ENCODE peak calls at places on chromosome 5, in ten cellular contexts. K is CD4-positive, CD25-positive, alpha-beta regulatory T cell; W is neural progenitor cell; O is pancreas; T is cardiac muscle cell; N is ovary; V is dorsolateral prefrontal cortex; X is breast epithelium; Q is kidney; G is AG04450. A is an unnamed sample.

GRCh38 chr5:68396722-68397121 is 181.2 kb downstream of the PIK3R1 start:
- DNase-seq in K (no peak), W (no peak), O (no peak), T (no peak), N (no peak), V (no peak), X (no peak), Q (no peak), G (no peak), A (no peak)

GRCh38 chr5:150567031-150567680 is 59.2 kb downstream of the NDST1 start:
- DNase-seq in K (no peak), W (no peak), O (no peak), T (no peak), N (no peak), V (no peak), X (no peak), Q (no peak), G (peak), A (no peak)

GRCh38 chr5:9398227-9398626 is 147.6 kb downstream of the SEMA5A start:
- DNase-seq in K (no peak), W (no peak), O (no peak), T (no peak), N (no peak), V (no peak), X (no peak), Q (no peak), G (no peak), A (no peak)

GRCh38 chr5:65769539-65769938 is 47.5 kb downstream of the NLN start:
- DNase-seq in K (no peak), W (no peak), O (no peak), T (no peak), N (no peak), V (no peak), X (no peak), Q (no peak), G (peak), A (no peak)

GRCh38 chr5:150565868-150566267 is 57.9 kb downstream of the NDST1 start:
- DNase-seq in K (no peak), W (no peak), O (no peak), T (no peak), N (no peak), V (no peak), X (no peak), Q (no peak), G (no peak), A (no peak)

GRCh38 chr5:90994796-90995195 is 388.3 kb downstream of the ARRDC3 start:
- DNase-seq in K (no peak), W (no peak), O (no peak), T (no peak), N (no peak), V (no peak), X (no peak), Q (no peak), G (no peak), A (no peak)

GRCh38 chr5:31113101-31113500 is 80.4 kb upstream of the CDH6 start:
- DNase-seq in K (no peak), W (no peak), O (no peak), T (no peak), N (no peak), V (no peak), X (no peak), Q (no peak), G (peak), A (no peak)

GRCh38 chr5:104977530-104977929 is 1414.9 kb upstream of the NUDT12 start:
- DNase-seq in K (no peak), W (no peak), O (no peak), T (no peak), N (no peak), V (no peak), X (no peak), Q (no peak), G (no peak), A (no peak)

GRCh38 chr5:173554989-173555705 is 61.3 kb downstream of the BOD1 start:
- DNase-seq in K (no peak), W (peak), O (no peak), T (no peak), N (no peak), V (peak), X (no peak), Q (no peak), G (no peak), A (no peak)

GRCh38 chr5:39420482-39421145 is 4.2 kb downstream of the DAB2 start:
- DNase-seq in K (no peak), W (peak), O (no peak), T (no peak), N (peak), V (no peak), X (no peak), Q (peak), G (no peak), A (no peak)

GRCh38 chr5:26031481-26031880 is 1006.9 kb downstream of the CDH9 start:
- DNase-seq in K (no peak), W (no peak), O (no peak), T (peak), N (no peak), V (no peak), X (no peak), Q (no peak), G (no peak), A (no peak)

GRCh38 chr5:150081541-150082283 is 4.6 kb downstream of the CSF1R start:
- DNase-seq in K (no peak), W (peak), O (no peak), T (peak), N (peak), V (no peak), X (no peak), Q (no peak), G (no peak), A (peak)

GRCh38 chr5:58759745-58760144 is 176.9 kb downstream of the RAB3C start:
- DNase-seq in K (peak), W (no peak), O (no peak), T (no peak), N (no peak), V (no peak), X (no peak), Q (no peak), G (no peak), A (no peak)

GRCh38 chr5:152994040-152994439 is 496.4 kb upstream of the GRIA1 start:
- DNase-seq in K (no peak), W (no peak), O (no peak), T (no peak), N (no peak), V (no peak), X (no peak), Q (no peak), G (no peak), A (no peak)

GRCh38 chr5:59020611-59021285 is 437.9 kb downstream of the RAB3C start:
- DNase-seq in K (no peak), W (no peak), O (no peak), T (no peak), N (no peak), V (no peak), X (no peak), Q (no peak), G (no peak), A (no peak)

GRCh38 chr5:122300374-122300773 is 11.7 kb upstream of the SNCAIP start:
- DNase-seq in K (no peak), W (no peak), O (no peak), T (no peak), N (no peak), V (no peak), X (no peak), Q (no peak), G (no peak), A (no peak)

GRCh38 chr5:39208471-39208870 is 10.9 kb downstream of the FYB1 start:
- DNase-seq in K (peak), W (no peak), O (no peak), T (no peak), N (no peak), V (no peak), X (no peak), Q (no peak), G (no peak), A (no peak)

GRCh38 chr5:149265559-149265958 is 6.1 kb upstream of the AFAP1L1 start:
- DNase-seq in K (no peak), W (no peak), O (no peak), T (peak), N (no peak), V (no peak), X (no peak), Q (no peak), G (no peak), A (no peak)

GRCh38 chr5:65394078-65394477 is 87.6 kb downstream of the ADAMTS6 start:
- DNase-seq in K (no peak), W (peak), O (no peak), T (no peak), N (peak), V (no peak), X (no peak), Q (peak), G (peak), A (no peak)

GRCh38 chr5:128408622-128409021 is 129.4 kb downstream of the FBN2 start:
- DNase-seq in K (no peak), W (no peak), O (no peak), T (no peak), N (no peak), V (no peak), X (no peak), Q (no peak), G (no peak), A (no peak)

GRCh38 chr5:58357799-58358198 is 102.1 kb downstream of the PLK2 start:
- DNase-seq in K (no peak), W (no peak), O (no peak), T (no peak), N (no peak), V (no peak), X (no peak), Q (no peak), G (no peak), A (no peak)

GRCh38 chr5:43227655-43228054 is 35.6 kb downstream of the NIM1K start:
- DNase-seq in K (peak), W (peak), O (no peak), T (peak), N (no peak), V (no peak), X (no peak), Q (no peak), G (peak), A (no peak)

GRCh38 chr5:32090755-32091128 is 83.4 kb downstream of the GOLPH3 start:
- DNase-seq in K (no peak), W (no peak), O (no peak), T (no peak), N (peak), V (no peak), X (no peak), Q (no peak), G (no peak), A (no peak)

GRCh38 chr5:132662925-132663770 is 5.2 kb downstream of the IL13 start:
- DNase-seq in K (no peak), W (no peak), O (no peak), T (no peak), N (no peak), V (no peak), X (no peak), Q (no peak), G (no peak), A (no peak)

GRCh38 chr5:71483355-71483754 is 27.9 kb downstream of the BDP1 start:
- DNase-seq in K (no peak), W (no peak), O (no peak), T (no peak), N (no peak), V (no peak), X (no peak), Q (no peak), G (peak), A (no peak)

GRCh38 chr5:36200513-36200912 is 41.2 kb downstream of the NADK2 start:
- DNase-seq in K (no peak), W (no peak), O (no peak), T (no peak), N (no peak), V (no peak), X (no peak), Q (no peak), G (no peak), A (no peak)

GRCh38 chr5:157361865-157362465 is 96.0 kb downstream of the CYFIP2 start:
- DNase-seq in K (no peak), W (no peak), O (no peak), T (no peak), N (no peak), V (no peak), X (no peak), Q (no peak), G (no peak), A (no peak)

GRCh38 chr5:133595465-133595864 is 16.9 kb downstream of the FSTL4 start:
- DNase-seq in K (no peak), W (no peak), O (no peak), T (no peak), N (no peak), V (no peak), X (no peak), Q (no peak), G (no peak), A (no peak)

GRCh38 chr5:36734422-36734821 is 128.0 kb downstream of the SLC1A3 start:
- DNase-seq in K (peak), W (peak), O (no peak), T (peak), N (no peak), V (no peak), X (no peak), Q (no peak), G (no peak), A (no peak)

GRCh38 chr5:2254404-2254803 is 371.7 kb upstream of the IRX4 start:
- DNase-seq in K (no peak), W (no peak), O (no peak), T (no peak), N (no peak), V (no peak), X (no peak), Q (no peak), G (no peak), A (no peak)

GRCh38 chr5:139835656-139836055 is 40.0 kb downstream of the PSD2 start:
- DNase-seq in K (no peak), W (peak), O (no peak), T (peak), N (no peak), V (no peak), X (no peak), Q (no peak), G (no peak), A (no peak)

GRCh38 chr5:51488803-51489642 is 105.8 kb downstream of the ISL1 start:
- DNase-seq in K (no peak), W (no peak), O (no peak), T (no peak), N (no peak), V (no peak), X (no peak), Q (no peak), G (no peak), A (no peak)

GRCh38 chr5:56829137-56829536 is 13.8 kb downstream of the MAP3K1 start:
- DNase-seq in K (peak), W (no peak), O (no peak), T (no peak), N (no peak), V (no peak), X (no peak), Q (no peak), G (no peak), A (no peak)

GRCh38 chr5:2629035-2629434 is 122.4 kb downstream of the IRX2 start:
- DNase-seq in K (no peak), W (peak), O (no peak), T (no peak), N (no peak), V (no peak), X (no peak), Q (no peak), G (no peak), A (no peak)

GRCh38 chr5:36054646-36055045 is 12.0 kb downstream of the UGT3A2 start:
- DNase-seq in K (no peak), W (no peak), O (no peak), T (no peak), N (no peak), V (no peak), X (no peak), Q (no peak), G (no peak), A (no peak)

GRCh38 chr5:127298623-127299022 is 8.0 kb downstream of the MEGF10 start:
- DNase-seq in K (no peak), W (peak), O (no peak), T (no peak), N (no peak), V (peak), X (no peak), Q (no peak), G (no peak), A (no peak)

GRCh38 chr5:172905771-172906170 is 53.5 kb upstream of the RPL26L1 start:
- DNase-seq in K (no peak), W (peak), O (no peak), T (no peak), N (no peak), V (no peak), X (no peak), Q (no peak), G (no peak), A (no peak)

GRCh38 chr5:170490381-170490780 is 13.4 kb upstream of the KCNIP1 start:
- DNase-seq in K (no peak), W (no peak), O (no peak), T (no peak), N (no peak), V (no peak), X (no peak), Q (no peak), G (no peak), A (no peak)
- H3K27ac ChIP-seq in K (no peak), W (no peak), O (peak), T (no peak), N (no peak), V (no peak), X (no peak), Q (no peak), G (no peak), A (no peak)

DNA sequence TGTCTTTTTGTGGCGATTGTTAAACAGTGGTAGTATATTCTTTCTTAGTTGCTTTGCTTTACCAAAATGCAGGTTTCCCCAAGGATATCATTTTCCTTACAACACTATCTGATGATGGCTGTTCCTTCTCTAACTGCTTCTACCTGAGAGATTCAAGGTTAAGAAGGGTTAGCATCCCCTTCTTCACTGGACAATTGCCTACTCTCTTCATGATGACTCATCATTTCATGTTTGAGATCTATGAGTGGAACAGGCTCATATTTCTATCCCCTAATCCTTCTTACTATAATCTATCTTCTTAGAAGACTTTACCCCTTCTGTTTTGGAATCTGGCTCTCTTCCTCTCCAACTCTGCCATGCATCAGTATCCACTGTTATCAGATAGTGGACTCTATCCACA is 54.4 kb downstream of the NR3C1 start:
- DNase-seq in K (no peak), W (no peak), O (no peak), T (no peak), N (no peak), V (no peak), X (no peak), Q (no peak), G (no peak), A (no peak)
- H3K27ac ChIP-seq in K (no peak), W (no peak), O (no peak), T (no peak), N (no peak), V (no peak), X (no peak), Q (no peak), G (no peak), A (peak)

DNA sequence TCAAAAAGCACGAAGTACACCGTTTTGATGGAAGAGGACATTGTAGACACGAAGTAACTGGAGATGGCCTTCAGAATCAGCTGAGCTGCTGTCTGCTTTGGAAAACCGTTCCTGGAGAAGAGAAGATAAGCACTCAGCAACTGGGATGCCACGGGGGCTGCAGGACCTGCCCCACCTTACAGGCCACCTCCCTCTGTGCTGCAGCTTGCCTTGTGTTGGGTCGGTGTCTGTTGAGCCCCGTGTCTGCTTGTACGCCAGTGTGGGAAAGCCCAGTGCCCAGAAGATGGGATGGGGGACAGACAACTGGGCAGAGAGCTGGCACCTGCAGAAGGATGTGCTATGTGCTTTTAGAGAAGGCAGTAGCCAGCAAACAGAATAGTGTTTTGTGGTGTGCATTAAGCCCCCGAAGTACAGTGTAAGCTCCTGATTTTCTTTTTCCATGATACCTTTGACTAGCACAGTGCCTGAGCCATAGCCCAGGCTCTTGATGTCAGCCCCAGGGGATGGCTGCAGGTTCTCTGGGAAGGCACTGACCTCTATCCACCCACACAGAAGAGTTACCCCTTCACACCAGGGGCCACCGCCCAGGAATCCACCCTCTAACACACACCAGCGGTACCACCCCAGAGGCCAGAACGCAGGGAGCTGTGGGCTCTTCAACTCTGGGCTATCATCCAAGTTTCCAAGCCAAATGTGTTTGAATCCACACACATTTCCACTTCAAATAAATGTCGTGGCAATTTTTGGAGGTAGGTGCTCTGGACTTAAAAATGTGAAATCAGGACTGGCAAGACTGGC is 63.8 kb downstream of the MACROH2A1 start:
- DNase-seq in K (no peak), W (no peak), O (no peak), T (no peak), N (no peak), V (no peak), X (no peak), Q (no peak), G (no peak), A (no peak)
- H3K27ac ChIP-seq in K (no peak), W (no peak), O (no peak), T (no peak), N (no peak), V (peak), X (no peak), Q (no peak), G (no peak), A (no peak)

DNA sequence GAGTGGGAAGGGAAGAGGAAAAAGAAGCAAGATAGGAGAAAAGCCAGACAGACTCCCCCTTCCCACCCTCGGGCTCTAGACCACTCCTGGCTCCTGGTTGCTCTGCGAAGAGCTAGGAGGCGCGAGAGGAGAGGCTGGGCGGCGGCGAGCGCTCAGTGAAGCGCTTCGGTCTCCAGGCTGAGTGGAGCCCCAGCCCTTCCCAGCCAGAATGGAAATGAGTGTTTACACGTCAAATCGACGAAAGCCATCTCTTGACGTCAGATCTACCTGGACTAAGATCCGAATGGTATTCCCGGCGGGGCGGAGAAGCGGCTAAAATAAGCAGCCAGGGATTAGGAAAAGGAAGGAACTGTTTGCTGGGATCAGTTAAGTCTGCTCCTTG is at the start of gene PCSK1:
- DNase-seq in K (no peak), W (peak), O (no peak), T (no peak), N (no peak), V (no peak), X (no peak), Q (no peak), G (no peak), A (no peak)
- H3K27ac ChIP-seq in K (no peak), W (no peak), O (no peak), T (no peak), N (no peak), V (peak), X (no peak), Q (no peak), G (no peak), A (no peak)

GRCh38 chr5:141870226-141870625 is 8.0 kb downstream of the PCDH1 start:
- DNase-seq in K (no peak), W (no peak), O (no peak), T (no peak), N (no peak), V (no peak), X (no peak), Q (no peak), G (no peak), A (no peak)
- H3K27ac ChIP-seq in K (no peak), W (no peak), O (no peak), T (no peak), N (no peak), V (peak), X (peak), Q (peak), G (no peak), A (no peak)

DNA sequence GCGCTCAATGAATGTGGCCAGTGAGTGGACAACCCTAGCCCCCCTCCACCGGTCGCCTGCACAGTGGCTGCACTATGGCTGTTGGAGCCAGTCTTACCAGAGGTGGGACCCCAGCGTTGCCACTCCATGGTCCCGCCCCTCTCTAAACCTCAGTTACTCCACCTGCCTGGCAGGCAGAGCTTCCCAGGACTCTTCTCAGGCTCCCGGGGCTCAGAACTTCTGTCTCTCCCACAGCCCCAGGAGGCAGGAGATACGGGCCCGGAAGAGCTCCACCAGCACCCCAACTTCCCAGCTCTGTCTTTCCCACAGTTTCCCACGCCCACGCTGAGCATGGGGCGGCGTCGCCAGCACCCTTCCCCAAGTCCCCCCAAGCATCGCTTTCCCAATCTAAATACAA is 975 bp downstream of the RASGEF1C start:
- DNase-seq in K (no peak), W (peak), O (peak), T (no peak), N (no peak), V (no peak), X (no peak), Q (no peak), G (no peak), A (no peak)
- H3K27ac ChIP-seq in K (no peak), W (no peak), O (no peak), T (no peak), N (no peak), V (no peak), X (no peak), Q (no peak), G (no peak), A (no peak)